ENCODE peak calls at places on chromosomes 4 and X, in four cellular contexts. V is progenitor cell of endocrine pancreas, E is lung, J is GM13977. N is an unnamed sample.

GRCh38 chr4:164508126-164508525 is 245.8 kb upstream of the SMIM31 start:
- DNase-seq in V (no peak), E (no peak), J (no peak), N (no peak)

GRCh38 chrX:119292445-119292844 is 56.4 kb downstream of the PGRMC1 start:
- DNase-seq in V (no peak), E (no peak), J (no peak), N (no peak)

GRCh38 chr4:1987296-1987695 is 21.5 kb downstream of the NELFA start:
- DNase-seq in V (no peak), E (no peak), J (no peak), N (peak; percentile 69)

GRCh38 chr4:85734446-85734845 is 259.5 kb downstream of the ARHGAP24 start:
- DNase-seq in V (no peak), E (no peak), J (no peak), N (no peak)

GRCh38 chrX:66200050-66200664 is 36.1 kb downstream of the HEPH start:
- DNase-seq in V (no peak), E (no peak), J (no peak), N (no peak)

GRCh38 chr4:6693274-6694176 is at the start of gene S100P:
- DNase-seq in V (no peak), E (no peak), J (no peak), N (no peak)

GRCh38 chrX:116317409-116317808 is 119.0 kb upstream of the SLC6A14 start:
- DNase-seq in V (no peak), E (peak; percentile 56), J (no peak), N (no peak)

GRCh38 chr4:81260443-81261102 is 45.6 kb upstream of the PRKG2 start:
- DNase-seq in V (no peak), E (no peak), J (no peak), N (no peak)

GRCh38 chr4:96642486-96642885 is 802.6 kb downstream of the PDHA2 start:
- DNase-seq in V (no peak), E (no peak), J (no peak), N (no peak)

GRCh38 chrX:71930298-71930697 is 19.7 kb downstream of the NHSL2 start:
- DNase-seq in V (no peak), E (no peak), J (no peak), N (no peak)

GRCh38 chr4:73923631-73923937 is 54.4 kb downstream of the CXCL1 start:
- DNase-seq in V (no peak), E (no peak), J (no peak), N (no peak)
- TF ChIP-seq CTCF in V (no peak), E (no peak), J (no peak), N (no peak)

DNA sequence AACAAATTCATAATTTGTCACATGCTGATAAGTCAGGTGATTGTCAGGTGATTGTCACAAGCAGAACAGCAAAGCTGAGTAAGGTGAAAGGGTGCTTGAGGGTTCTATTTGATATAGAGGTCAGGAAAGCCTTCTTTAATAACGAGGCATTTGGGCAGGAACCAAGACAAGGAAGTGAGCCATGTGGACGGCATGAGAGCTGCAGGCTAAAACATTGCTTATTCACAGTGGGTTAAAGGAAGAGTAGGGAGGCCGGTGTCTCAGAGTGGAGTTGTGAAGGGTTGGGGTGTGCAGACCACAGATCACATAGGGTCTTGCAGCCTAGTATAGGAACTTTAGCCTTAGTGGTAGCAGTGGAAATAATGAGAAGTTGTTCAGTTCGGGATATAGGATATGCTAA is 31.3 kb upstream of the CYP2U1 start:
- DNase-seq in V (no peak), E (no peak), J (no peak), N (no peak)
- TF ChIP-seq CTCF in V (no peak), E (no peak), J (no peak), N (no peak)

DNA sequence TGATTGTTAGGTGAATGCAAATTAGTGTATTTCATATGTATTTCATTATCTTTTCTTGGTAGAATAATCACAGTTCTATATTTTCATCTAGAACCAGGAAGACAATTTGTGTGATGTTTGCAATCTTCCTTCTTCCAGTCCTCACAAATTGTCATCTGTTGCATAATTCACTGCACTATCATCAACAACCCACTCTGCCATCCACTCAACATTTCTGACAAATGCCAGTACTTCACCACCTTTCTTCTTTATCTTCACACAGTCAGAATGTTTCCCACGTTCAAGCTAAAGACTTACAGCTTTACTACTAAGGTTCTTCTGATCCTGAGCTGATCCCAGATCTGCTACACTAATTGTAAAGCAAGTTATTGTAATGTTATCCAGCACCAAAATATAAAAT is 107.8 kb downstream of the IQCM start:
- DNase-seq in V (no peak), E (no peak), J (no peak), N (no peak)
- TF ChIP-seq CTCF in V (no peak), E (no peak), J (no peak), N (no peak)

GRCh38 chrX:152641996-152642395 is 4.3 kb downstream of the GABRQ start:
- DNase-seq in V (no peak), E (peak; percentile 6), J (no peak), N (no peak)
- TF ChIP-seq CTCF in V (no peak), E (no peak), J (peak; percentile 32), N (no peak)

DNA sequence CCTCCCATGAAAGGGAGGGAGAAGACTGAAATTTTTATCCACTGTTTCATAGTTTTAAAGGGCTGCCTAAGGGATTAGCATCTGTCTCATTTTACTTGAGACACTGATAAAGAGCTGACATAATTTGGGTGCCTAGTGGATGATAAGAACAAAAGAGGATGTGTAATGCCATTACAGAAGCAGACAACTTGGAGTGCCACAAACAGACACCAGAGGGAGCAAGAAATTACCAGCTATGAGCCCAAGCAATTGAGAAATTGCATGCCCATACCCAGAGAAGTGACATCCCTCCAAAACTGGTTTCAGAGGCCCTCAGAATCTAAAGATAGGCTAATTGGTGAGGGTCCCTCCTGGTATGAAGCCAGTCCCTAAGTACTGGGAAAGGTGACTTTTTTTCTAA is 38.5 kb upstream of the POU3F4 start:
- DNase-seq in V (no peak), E (no peak), J (peak; percentile 31), N (no peak)
- TF ChIP-seq CTCF in V (peak; percentile 60), E (no peak), J (peak; percentile 60), N (no peak)